ENCODE peak calls at places on chromosomes 11 and 22, in eight cellular contexts. P is Peyer's patch, R is adipocyte, X is Caco-2, L is left lung, Y is uterus, C is astrocyte, F is ovary. W is an unnamed sample.

GRCh38 chr11:36257351-36257750 is 31.9 kb downstream of the COMMD9 start:
- DNase-seq in R (no peak), P (no peak), C (no peak), X (no peak), Y (peak; percentile 24), F (no peak), L (no peak), W (no peak)

GRCh38 chr11:107695446-107695845 is 16.4 kb downstream of the SLN start:
- DNase-seq in L (no peak), P (no peak), X (no peak), R (peak; percentile 4), F (no peak), C (no peak), Y (no peak), W (no peak)

GRCh38 chr22:26374645-26375044 is 54.4 kb upstream of the ASPHD2 start:
- DNase-seq in F (no peak), L (no peak), C (no peak), P (no peak), R (no peak), X (no peak), Y (no peak), W (no peak)

GRCh38 chr11:128686045-128686741 is 7.7 kb upstream of the FLI1 start:
- DNase-seq in P (no peak), Y (no peak), R (no peak), C (no peak), F (no peak), X (no peak), L (peak; percentile 73), W (no peak)

GRCh38 chr22:19648419-19648929 is 65.8 kb upstream of the SEPTIN5 start:
- DNase-seq in C (no peak), X (no peak), L (no peak), Y (no peak), F (no peak), P (no peak), R (peak; percentile 25), W (no peak)

GRCh38 chr22:46362221-46362933 is 26.9 kb downstream of the TRMU start:
- DNase-seq in C (no peak), F (no peak), Y (no peak), L (peak; percentile 76), P (peak; percentile 31), X (no peak), R (no peak), W (no peak)

GRCh38 chr11:24593332-24593731 is 96.5 kb downstream of the LUZP2 start:
- DNase-seq in C (no peak), L (no peak), R (no peak), X (no peak), Y (no peak), F (no peak), P (no peak), W (no peak)

GRCh38 chr22:43922123-43922522 is 1.5 kb upstream of the PNPLA3 start:
- DNase-seq in P (no peak), R (no peak), L (no peak), Y (no peak), X (no peak), C (no peak), F (no peak), W (no peak)

GRCh38 chr11:110621826-110622225 is 90.4 kb downstream of the ARHGAP20 start:
- DNase-seq in P (no peak), C (peak; percentile 19), R (peak; percentile 4), L (no peak), X (no peak), Y (no peak), F (no peak), W (no peak)

GRCh38 chr11:86706341-86707131 is 34.1 kb upstream of the ME3 start:
- DNase-seq in C (no peak), F (no peak), P (no peak), Y (no peak), L (no peak), X (peak; percentile 70), R (no peak), W (no peak)

GRCh38 chr22:49825944-49826602 is 1.6 kb downstream of the BRD1 start:
- DNase-seq in P (peak; percentile 35), R (peak; percentile 53), F (no peak), L (peak; percentile 82), C (peak; percentile 38), X (no peak), Y (no peak), W (peak; percentile 40)

GRCh38 chr22:39650996-39651782 is 80.6 kb downstream of the CACNA1I start:
- DNase-seq in F (no peak), C (no peak), Y (no peak), X (no peak), P (no peak), L (no peak), R (no peak), W (no peak)

GRCh38 chr22:21690401-21690801 is 24.6 kb downstream of the PPIL2 start:
- DNase-seq in L (no peak), R (no peak), Y (no peak), P (no peak), F (no peak), X (no peak), C (no peak), W (no peak)

GRCh38 chr22:36257948-36258674 is 5.2 kb downstream of the APOL1 start:
- DNase-seq in C (no peak), X (no peak), F (no peak), P (no peak), Y (no peak), R (no peak), L (no peak), W (no peak)

GRCh38 chr22:49810363-49811013 is 17.2 kb downstream of the BRD1 start:
- DNase-seq in L (peak; percentile 38), Y (no peak), F (no peak), C (peak; percentile 32), P (no peak), X (no peak), R (no peak), W (no peak)

GRCh38 chr11:1705121-1706052 is 8.4 kb downstream of the KRTAP5-6 start:
- DNase-seq in R (no peak), Y (no peak), F (no peak), L (no peak), P (no peak), C (peak; percentile 31), X (no peak), W (no peak)

GRCh38 chr11:1706634-1707400 is 9.8 kb downstream of the KRTAP5-6 start:
- DNase-seq in F (no peak), L (peak; percentile 76), P (no peak), Y (no peak), R (no peak), C (no peak), X (peak; percentile 20), W (no peak)

GRCh38 chr11:1708716-1709115 is 11.7 kb downstream of the KRTAP5-6 start:
- DNase-seq in X (peak; percentile 10), Y (no peak), C (no peak), F (no peak), R (no peak), P (no peak), L (no peak), W (no peak)

GRCh38 chr11:1703146-1703545 is 6.2 kb downstream of the KRTAP5-6 start:
- DNase-seq in L (no peak), P (no peak), R (no peak), C (no peak), Y (no peak), F (no peak), X (no peak), W (no peak)

GRCh38 chr11:1707751-1708150 is 10.8 kb downstream of the KRTAP5-6 start:
- DNase-seq in X (peak; percentile 4), Y (no peak), L (no peak), C (no peak), F (no peak), R (no peak), P (no peak), W (no peak)
- H3K27me3 ChIP-seq in X (no peaks in the 10 kb centered on the region), Y (no peaks in the 10 kb centered on the region), L (peaks cover 4% of the 10 kb centered on the region), C (peaks cover 29% of the 10 kb centered on the region), F (no peaks in the 10 kb centered on the region), R (peaks cover 53% of the 10 kb centered on the region), P (no peaks in the 10 kb centered on the region), W (peaks cover 14% of the 10 kb centered on the region)

GRCh38 chr11:70758206-70758605 is 359.9 kb downstream of the CTTN start:
- DNase-seq in F (no peak), R (no peak), L (no peak), Y (no peak), P (no peak), C (no peak), X (peak; percentile 16), W (no peak)
- H3K9me3 ChIP-seq in F (peaks cover 6% of the 10 kb centered on the region), R (peaks cover 6% of the 10 kb centered on the region), L (no peaks in the 10 kb centered on the region), Y (no peaks in the 10 kb centered on the region), P (no peaks in the 10 kb centered on the region), C (no peaks in the 10 kb centered on the region), X (no peaks in the 10 kb centered on the region), W (no peaks in the 10 kb centered on the region)

GRCh38 chr11:43577566-43578264 is 102.8 kb upstream of the HSD17B12 start:
- DNase-seq in P (no peak), L (no peak), R (no peak), F (no peak), C (no peak), Y (no peak), X (no peak), W (no peak)
- H3K27me3 ChIP-seq in P (peaks cover 62% of the 10 kb centered on the region), L (peaks cover 95% of the 10 kb centered on the region), R (peaks cover 39% of the 10 kb centered on the region), F (no peaks in the 10 kb centered on the region), C (peaks cover 82% of the 10 kb centered on the region), Y (peaks cover 27% of the 10 kb centered on the region), X (peaks cover 4% of the 10 kb centered on the region), W (peaks cover 87% of the 10 kb centered on the region)

GRCh38 chr11:94325681-94326080 is 21.3 kb downstream of the IZUMO1R start:
- DNase-seq in F (no peak), Y (no peak), X (no peak), R (no peak), L (no peak), P (no peak), C (no peak), W (peak; percentile 73)

GRCh38 chr11:94329501-94329900 is 25.1 kb downstream of the IZUMO1R start:
- DNase-seq in L (no peak), X (no peak), F (no peak), R (no peak), Y (no peak), C (no peak), P (no peak), W (no peak)

GRCh38 chr11:94330789-94331188 is 26.4 kb downstream of the IZUMO1R start:
- DNase-seq in P (no peak), F (no peak), L (no peak), Y (no peak), R (peak; percentile 46), C (no peak), X (no peak), W (no peak)

GRCh38 chr11:94328587-94329080 is 24.3 kb downstream of the IZUMO1R start:
- DNase-seq in L (no peak), C (no peak), F (no peak), P (no peak), X (no peak), R (no peak), Y (no peak), W (no peak)

DNA sequence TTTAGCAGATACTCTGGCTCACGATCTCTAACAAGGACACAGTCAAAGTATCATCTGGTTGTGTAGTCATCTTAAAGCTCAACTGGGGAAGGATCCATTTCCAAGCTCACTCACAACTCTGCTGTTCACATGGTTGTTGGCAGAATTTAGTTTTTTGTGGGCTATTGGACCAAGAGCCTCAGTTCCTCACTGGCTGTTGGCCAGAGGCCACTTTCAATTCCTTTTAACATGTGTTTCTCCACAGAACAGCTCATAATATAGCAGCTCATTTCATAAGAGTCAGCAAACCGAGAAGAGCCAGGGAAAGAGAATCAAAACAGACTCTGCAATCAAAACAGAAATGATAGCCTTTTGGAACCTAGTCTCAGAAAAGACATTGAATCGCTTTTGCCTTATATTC is 22.6 kb downstream of the IZUMO1R start:
- DNase-seq in R (no peak), C (no peak), Y (no peak), P (no peak), X (no peak), L (no peak), F (no peak), W (no peak)
- H3K9me3 ChIP-seq in R (no peaks in the 10 kb centered on the region), C (no peaks in the 10 kb centered on the region), Y (no peaks in the 10 kb centered on the region), P (no peaks in the 10 kb centered on the region), X (no peaks in the 10 kb centered on the region), L (no peaks in the 10 kb centered on the region), F (no peaks in the 10 kb centered on the region), W (no peaks in the 10 kb centered on the region)

GRCh38 chr11:30368394-30368793 is 45.5 kb downstream of the ARL14EP start:
- DNase-seq in P (no peak), C (no peak), R (no peak), Y (no peak), F (no peak), L (no peak), X (no peak), W (no peak)
- H3K27me3 ChIP-seq in P (no peaks in the 10 kb centered on the region), C (no peaks in the 10 kb centered on the region), R (peaks cover 8% of the 10 kb centered on the region), Y (no peaks in the 10 kb centered on the region), F (no peaks in the 10 kb centered on the region), L (no peaks in the 10 kb centered on the region), X (no peaks in the 10 kb centered on the region), W (no peaks in the 10 kb centered on the region)

W was measured in HAP-1.